ENCODE peak calls at places on chromosomes 13 and 19, in ten cellular contexts. H is right lobe of liver, Z is AG09309, G is fibroblast of lung, K is cardiac muscle cell, F is ovary, S is adrenal gland, D is breast epithelium, J is testis, L is K562. Y is an unnamed sample.

GRCh38 chr13:50635504-50635903 is 208.0 kb downstream of the DLEU7 start:
- DNase-seq in S (peak; percentile 61), H (no peak), J (peak; percentile 46), K (no peak), D (no peak), F (no peak), Z (no peak), G (peak; percentile 57), L (no peak), Y (no peak)

GRCh38 chr19:1764293-1764683 is 11.0 kb downstream of the ONECUT3 start:
- DNase-seq in D (no peak), Z (no peak), J (no peak), H (no peak), S (no peak), F (no peak), K (no peak), L (no peak), G (no peak), Y (no peak)

GRCh38 chr19:31641591-31641990 is 292.4 kb upstream of the TSHZ3 start:
- DNase-seq in H (no peak), L (no peak), S (no peak), J (no peak), G (no peak), K (no peak), Z (no peak), F (no peak), D (no peak), Y (no peak)

GRCh38 chr13:39699274-39699673 is 43.8 kb downstream of the COG6 start:
- DNase-seq in Z (no peak), S (no peak), G (peak; percentile 13), F (no peak), J (no peak), K (no peak), H (no peak), D (no peak), L (no peak), Y (no peak)

GRCh38 chr13:80274643-80275042 is 66.3 kb downstream of the SPRY2 start:
- DNase-seq in L (no peak), S (no peak), Z (no peak), F (no peak), D (no peak), K (no peak), G (no peak), J (no peak), H (no peak), Y (no peak)

GRCh38 chr19:17975032-17975431 is 8.1 kb downstream of the KCNN1 start:
- DNase-seq in H (no peak), L (no peak), F (no peak), Z (no peak), J (no peak), K (no peak), S (no peak), D (no peak), G (no peak), Y (no peak)

GRCh38 chr13:62512194-62513141 is 1096.8 kb upstream of the PCDH20 start:
- DNase-seq in J (peak; percentile 61), D (peak; percentile 20), H (peak; percentile 14), Z (no peak), S (no peak), F (no peak), K (peak; percentile 61), L (peak; percentile 9), G (peak; percentile 36), Y (no peak)

GRCh38 chr19:45761714-45762113 is 7.3 kb downstream of the SIX5 start:
- DNase-seq in G (no peak), L (no peak), K (peak; percentile 36), J (no peak), S (no peak), Z (no peak), H (no peak), D (no peak), F (peak; percentile 34), Y (no peak)

GRCh38 chr13:45456196-45456972 is 8.4 kb upstream of the COG3 start:
- DNase-seq in S (no peak), H (no peak), G (peak; percentile 33), D (no peak), J (no peak), K (no peak), F (no peak), Z (no peak), L (no peak), Y (no peak)

GRCh38 chr19:16627194-16627927 is 643 bp downstream of the MED26 start:
- DNase-seq in K (peak; percentile 24), F (peak; percentile 66), D (no peak), G (peak; percentile 3), J (no peak), L (peak; percentile 25), S (no peak), Z (no peak), H (no peak), Y (no peak)

GRCh38 chr13:106173346-106173745 is 362.1 kb downstream of the EFNB2 start:
- DNase-seq in S (no peak), K (no peak), Z (no peak), J (no peak), F (no peak), G (no peak), H (no peak), L (no peak), D (no peak), Y (no peak)

GRCh38 chr19:43741075-43741840 is 13.5 kb downstream of the SMG9 start:
- DNase-seq in L (no peak), S (no peak), H (no peak), D (no peak), J (no peak), K (no peak), G (no peak), F (no peak), Z (no peak), Y (no peak)

GRCh38 chr13:88042489-88042888 is 371.3 kb downstream of the SLITRK5 start:
- DNase-seq in G (peak; percentile 56), L (no peak), S (no peak), Z (no peak), F (no peak), J (no peak), K (no peak), H (no peak), D (no peak), Y (no peak)

GRCh38 chr13:110369400-110369799 is 62.3 kb downstream of the COL4A2 start:
- DNase-seq in S (no peak), K (no peak), H (no peak), Z (no peak), D (no peak), J (no peak), G (no peak), L (no peak), F (no peak), Y (no peak)

GRCh38 chr19:8973501-8974091 is 36.6 kb downstream of the MUC16 start:
- DNase-seq in S (no peak), D (no peak), L (peak; percentile 46), K (peak; percentile 7), H (no peak), G (no peak), F (no peak), J (peak; percentile 15), Z (no peak), Y (no peak)

GRCh38 chr13:39676315-39676876 is 20.9 kb downstream of the COG6 start:
- DNase-seq in K (peak; percentile 60), G (peak; percentile 68), Z (no peak), L (peak; percentile 34), S (peak; percentile 23), H (no peak), D (no peak), F (no peak), J (peak; percentile 46), Y (no peak)

GRCh38 chr13:101989798-101990350 is 412.0 kb downstream of the FGF14 start:
- DNase-seq in F (no peak), G (no peak), K (no peak), L (no peak), S (no peak), H (no peak), J (no peak), D (no peak), Z (no peak), Y (no peak)

DNA sequence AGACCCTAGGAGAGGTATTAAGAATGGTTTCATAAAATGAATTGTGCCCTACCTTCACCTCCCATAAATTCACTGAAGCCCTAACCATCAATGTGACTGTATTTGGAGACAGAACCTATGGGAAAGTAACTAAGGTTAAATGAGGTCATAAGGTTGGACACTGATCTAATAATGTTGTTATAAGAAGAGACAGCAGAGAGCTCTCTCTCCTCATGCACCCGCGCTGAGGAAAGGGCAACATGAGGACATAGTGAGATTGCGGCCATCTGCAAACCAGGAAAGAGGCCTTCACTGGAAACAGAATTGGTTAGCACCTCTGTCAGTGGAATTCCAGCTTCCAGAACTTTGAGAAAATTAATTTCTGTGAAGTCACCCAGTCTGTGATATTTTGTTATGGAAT is 1396.1 kb upstream of the MIR17HG start:
- DNase-seq in G (no peak), L (no peak), D (no peak), Z (no peak), K (no peak), F (no peak), H (no peak), S (no peak), J (no peak), Y (no peak)
- TF ChIP-seq CTCF in G (no peak), L (no peak), D (no peak), Z (no peak), K (no peak), F (no peak), H (no peak), S (no peak), J (no peak), Y (no peak)

DNA sequence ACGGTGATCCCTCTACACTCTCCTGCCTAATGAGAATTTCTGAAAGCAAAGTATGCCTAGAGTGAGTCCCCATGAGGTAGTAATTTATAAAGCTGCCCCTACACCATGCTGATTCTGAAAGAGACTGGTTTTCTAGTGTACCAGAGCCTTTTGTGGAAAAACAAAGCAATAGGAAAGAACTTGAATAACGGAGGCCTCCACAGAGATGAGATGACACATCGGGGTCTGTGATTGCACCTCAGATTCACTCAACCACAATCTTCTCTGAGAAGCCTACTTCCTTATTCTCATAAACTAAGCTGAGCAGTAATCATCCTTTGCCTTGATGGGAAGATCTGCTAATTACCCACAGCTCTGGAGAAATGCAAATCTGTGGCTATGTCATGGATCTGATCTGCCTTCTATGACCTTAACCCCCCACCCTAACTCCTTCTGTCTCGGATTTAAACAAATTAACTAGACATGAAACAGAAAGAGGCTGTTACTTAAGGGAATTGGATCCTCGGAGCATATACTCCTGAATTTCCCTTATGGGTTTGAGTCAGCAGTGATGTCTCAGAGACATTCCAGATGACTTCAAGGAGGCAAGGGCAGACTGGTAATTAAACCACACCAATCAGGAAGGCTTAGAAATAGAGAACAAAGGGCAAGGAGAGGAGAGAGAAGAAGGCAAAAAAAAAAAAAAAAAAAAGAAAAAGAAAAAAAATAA is 128.0 kb downstream of the DCT start:
- DNase-seq in L (no peak), F (no peak), J (no peak), S (no peak), D (no peak), G (peak; percentile 54), H (no peak), K (no peak), Z (no peak), Y (peak; percentile 58)
- H3K4me3 ChIP-seq in L (no peak overlapping the region), F (no peak overlapping the region), J (no peak overlapping the region), S (no peak overlapping the region), D (no peak overlapping the region), G (no peak overlapping the region), H (no peak overlapping the region), K (no peak overlapping the region), Z (no peak overlapping the region), Y (no peak overlapping the region)

GRCh38 chr19:29785955-29786589 is 25.7 kb upstream of the CCNE1 start:
- DNase-seq in Z (no peak), G (no peak), J (no peak), K (no peak), L (peak; percentile 16), F (no peak), D (no peak), S (no peak), H (no peak), Y (no peak)
- TF ChIP-seq CTCF in Z (peak; percentile 13), G (no peak), J (no peak), K (no peak), L (peak; percentile 52), F (no peak), D (no peak), S (no peak), H (no peak), Y (no peak)

GRCh38 chr13:108494991-108495661 is 134.3 kb upstream of the MYO16 start:
- DNase-seq in G (peak; percentile 11), K (no peak), L (peak; percentile 6), S (no peak), D (no peak), H (no peak), F (no peak), J (no peak), Z (no peak), Y (no peak)
- H3K4me3 ChIP-seq in G (no peak overlapping the region), K (peak overlapping the region; percentile 45), L (peak overlapping the region; percentile 42), S (no peak overlapping the region), D (peak overlapping the region; percentile 46), H (no peak overlapping the region), F (no peak overlapping the region), J (no peak overlapping the region), Z (no peak overlapping the region), Y (no peak overlapping the region)

Y was measured in AG04449.